ENCODE peak calls at places on chromosomes 6 and 20, in five cellular contexts. L, B, M, V and Z are unnamed samples.

GRCh38 chr6:160793652-160794051 is 91.6 kb downstream of the PLG start:
- DNase-seq in B (no peak), M (no peak), L (no peak), V (peak), Z (no peak)

GRCh38 chr6:14524319-14524718 is 406.7 kb downstream of the CD83 start:
- DNase-seq in M (no peak), B (no peak), L (no peak), V (no peak), Z (no peak)

GRCh38 chr6:22043284-22043962 is 253.4 kb downstream of the PRL start:
- DNase-seq in M (no peak), V (no peak), L (no peak), B (no peak), Z (no peak)

GRCh38 chr6:124924333-124924759 is 37.9 kb upstream of the RNF217 start:
- DNase-seq in B (no peak), V (no peak), M (no peak), L (no peak), Z (no peak)

GRCh38 chr6:41494212-41495115 is 51.7 kb upstream of the FOXP4 start:
- DNase-seq in V (no peak), M (no peak), L (no peak), B (no peak), Z (no peak)

GRCh38 chr6:14066782-14067406 is 50.7 kb upstream of the CD83 start:
- DNase-seq in B (no peak), L (no peak), M (peak), V (peak), Z (no peak)

GRCh38 chr6:27761391-27761790 is 150.8 kb downstream of the OR2B2 start:
- DNase-seq in L (no peak), V (no peak), B (no peak), M (no peak), Z (no peak)

GRCh38 chr6:42304313-42304712 is 86.7 kb upstream of the MRPS10 start:
- DNase-seq in M (no peak), B (no peak), V (no peak), L (no peak), Z (no peak)

GRCh38 chr6:112622036-112622435 is 274.9 kb downstream of the RFPL4B start:
- DNase-seq in L (no peak), M (no peak), V (no peak), B (no peak), Z (no peak)

GRCh38 chr6:112626468-112627082 is 279.4 kb downstream of the RFPL4B start:
- DNase-seq in L (no peak), V (peak), M (peak), B (no peak), Z (no peak)

GRCh38 chr6:112618796-112619195 is 271.7 kb downstream of the RFPL4B start:
- DNase-seq in B (no peak), V (no peak), M (no peak), L (no peak), Z (peak)

GRCh38 chr6:112620832-112621569 is 273.9 kb downstream of the RFPL4B start:
- DNase-seq in L (no peak), B (no peak), V (peak), M (no peak), Z (no peak)
- TF ChIP-seq ATF2 in L (no peak), B (no peak), V (no peak), M (no peak), Z (no peak)

DNA sequence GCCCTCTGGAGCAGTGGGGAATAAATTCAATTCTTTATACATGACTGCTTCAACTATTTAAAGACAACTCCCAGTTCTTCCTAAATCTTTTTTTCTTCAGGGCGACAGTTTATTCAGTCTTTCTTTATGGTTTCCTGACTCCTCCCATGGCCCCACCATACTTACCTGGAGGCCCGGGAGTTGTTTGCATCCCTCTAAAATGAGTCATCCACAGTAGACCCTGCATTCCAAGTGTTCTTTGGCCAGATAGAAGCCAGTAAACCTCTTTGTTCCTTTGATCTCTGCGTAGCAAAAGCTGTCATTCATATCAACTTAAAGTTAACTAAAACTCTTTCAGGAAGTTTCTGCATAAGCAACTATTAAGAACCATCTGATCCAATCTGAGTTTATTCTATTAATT is 73.5 kb downstream of the LCA5 start:
- DNase-seq in M (peak), B (peak), V (no peak), L (no peak), Z (no peak)
- TF ChIP-seq ATF2 in M (no peak), B (no peak), V (no peak), L (no peak), Z (no peak)

DNA sequence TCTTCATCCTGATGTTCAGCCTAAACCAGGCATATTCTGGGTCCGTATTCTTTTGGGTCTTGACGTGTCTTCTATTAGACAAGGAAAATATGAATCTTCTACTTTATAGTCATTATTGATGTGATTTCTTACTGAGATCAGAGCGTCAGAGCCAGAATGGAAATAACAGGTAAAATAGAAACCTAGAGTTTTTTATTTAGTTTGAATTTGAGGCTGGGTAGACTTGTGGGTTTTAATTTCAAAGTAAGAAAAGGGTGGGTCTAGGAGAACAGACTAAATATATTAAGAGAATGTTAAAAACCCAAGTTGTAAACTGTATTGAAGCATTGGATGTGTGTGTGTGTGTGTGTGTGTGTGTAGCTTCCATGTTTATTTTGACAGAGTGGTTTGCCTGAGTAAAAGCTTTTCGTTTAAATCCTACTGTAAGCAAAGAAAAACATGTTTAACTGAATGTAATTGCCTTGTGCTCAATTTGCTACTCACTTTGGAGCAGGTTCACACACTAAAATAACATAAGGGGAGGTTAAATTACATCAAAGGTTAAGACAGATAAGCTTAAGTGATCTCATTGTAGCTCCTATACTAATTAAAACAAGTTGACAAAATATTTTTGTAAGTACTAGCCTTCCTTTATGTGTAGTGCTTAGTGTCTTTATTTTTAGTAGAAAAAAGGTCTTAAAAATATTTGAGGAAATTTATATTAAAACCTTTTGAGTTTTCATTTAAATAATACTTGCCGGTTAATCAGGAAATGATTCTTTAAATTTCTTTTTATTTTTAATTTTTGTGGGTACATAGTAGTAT is 17.4 kb downstream of the HECA start:
- DNase-seq in L (no peak), B (no peak), V (no peak), M (no peak), Z (no peak)
- TF ChIP-seq ATF2 in L (no peak), B (no peak), V (no peak), M (no peak), Z (no peak)

DNA sequence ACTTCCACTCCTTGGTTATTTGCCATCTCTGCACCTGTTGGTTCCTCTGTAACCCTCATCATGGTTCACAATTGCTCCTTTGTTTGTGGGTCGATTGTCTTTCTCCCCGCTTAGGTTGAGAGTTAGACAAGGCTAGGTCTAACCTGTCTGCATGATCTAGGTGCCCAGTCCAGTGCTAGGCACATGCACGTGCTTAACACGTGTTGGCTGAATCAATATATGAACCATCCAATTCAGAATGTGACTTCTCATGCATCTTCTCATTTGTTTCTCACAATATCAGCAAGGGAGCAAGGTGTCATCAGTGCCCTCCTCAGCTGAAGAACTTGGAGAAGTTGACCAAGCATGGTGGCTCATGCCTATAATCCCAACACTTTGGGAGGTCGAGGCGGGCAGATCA is 36.9 kb upstream of the CTNNBL1 start:
- DNase-seq in B (no peak), M (no peak), L (no peak), V (no peak), Z (no peak)
- TF ChIP-seq ATF2 in B (no peak), M (no peak), L (no peak), V (no peak), Z (no peak)